ENCODE peak calls at places on chromosomes 13 and 19, in seven cellular contexts. S is epithelial cell of esophagus, P is ovary, V is Panc1, G is brain microvascular endothelial cell, C is K562, N is PC-3. M is an unnamed sample.
A peak's percentile ranks its signal among the peaks of the same experiment; 100 is the strongest.

GRCh38 chr19:9115307-9115813 is at the start of gene OR7G1:
- DNase-seq in S (no peak), P (no peak), V (no peak), G (no peak), C (no peak), N (no peak), M (no peak)

GRCh38 chr13:49760555-49760954 is 31.9 kb downstream of the KPNA3 start:
- DNase-seq in S (no peak), P (no peak), V (no peak), G (no peak), C (no peak), N (no peak), M (no peak)

GRCh38 chr19:44643605-44644390 is at the start of gene PVR:
- DNase-seq in S (peak; percentile 77), P (peak; percentile 76), V (peak; percentile 25), G (peak; percentile 61), C (peak; percentile 73), N (peak; percentile 77), M (peak; percentile 75)

GRCh38 chr13:75512253-75512652 is 25.4 kb downstream of the COMMD6 start:
- DNase-seq in S (no peak), P (no peak), V (no peak), G (no peak), C (no peak), N (no peak), M (no peak)

GRCh38 chr13:114071991-114072390 is 60.4 kb downstream of the RASA3 start:
- DNase-seq in S (no peak), P (no peak), V (no peak), G (no peak), C (no peak), N (no peak), M (no peak)

GRCh38 chr19:29504454-29504853 is 21.3 kb upstream of the VSTM2B start:
- DNase-seq in S (no peak), P (no peak), V (no peak), G (no peak), C (no peak), N (no peak), M (no peak)

GRCh38 chr19:10293637-10294367 is 4.0 kb downstream of the ICAM5 start:
- DNase-seq in S (no peak), P (no peak), V (no peak), G (no peak), C (peak; percentile 4), N (no peak), M (no peak)

GRCh38 chr13:100089633-100090032 is 740 bp downstream of the PCCA start:
- DNase-seq in S (peak; percentile 43), P (no peak), V (no peak), G (no peak), C (no peak), N (peak; percentile 38), M (peak; percentile 29)

GRCh38 chr19:54158812-54159351 is 639 bp downstream of the LENG1 start:
- DNase-seq in S (no peak), P (no peak), V (no peak), G (no peak), C (no peak), N (peak; percentile 36), M (peak; percentile 38)

GRCh38 chr13:39144941-39145533 is 106.8 kb downstream of the NHLRC3 start:
- DNase-seq in S (peak; percentile 76), P (peak; percentile 63), V (peak; percentile 24), G (peak; percentile 53), C (peak; percentile 13), N (peak; percentile 65), M (peak; percentile 84)

GRCh38 chr13:98706446-98707110 is 45.9 kb downstream of the SLC15A1 start:
- DNase-seq in S (peak; percentile 4), P (no peak), V (no peak), G (peak; percentile 61), C (no peak), N (peak; percentile 26), M (no peak)

GRCh38 chr19:29757551-29757950 is 42.5 kb upstream of the C19orf12 start:
- DNase-seq in S (no peak), P (no peak), V (no peak), G (no peak), C (no peak), N (no peak), M (no peak)

GRCh38 chr13:32849369-32849768 is 166.9 kb upstream of the KL start:
- DNase-seq in S (no peak), P (no peak), V (no peak), G (no peak), C (no peak), N (no peak), M (no peak)

GRCh38 chr13:32852568-32852967 is 163.7 kb upstream of the KL start:
- DNase-seq in S (no peak), P (no peak), V (no peak), G (no peak), C (no peak), N (peak; percentile 33), M (no peak)

GRCh38 chr13:32846556-32846955 is 169.7 kb upstream of the KL start:
- DNase-seq in S (no peak), P (no peak), V (no peak), G (no peak), C (no peak), N (no peak), M (no peak)

GRCh38 chr13:32851083-32852064 is 164.8 kb upstream of the KL start:
- DNase-seq in S (no peak), P (no peak), V (no peak), G (peak; percentile 27), C (no peak), N (no peak), M (no peak)

DNA sequence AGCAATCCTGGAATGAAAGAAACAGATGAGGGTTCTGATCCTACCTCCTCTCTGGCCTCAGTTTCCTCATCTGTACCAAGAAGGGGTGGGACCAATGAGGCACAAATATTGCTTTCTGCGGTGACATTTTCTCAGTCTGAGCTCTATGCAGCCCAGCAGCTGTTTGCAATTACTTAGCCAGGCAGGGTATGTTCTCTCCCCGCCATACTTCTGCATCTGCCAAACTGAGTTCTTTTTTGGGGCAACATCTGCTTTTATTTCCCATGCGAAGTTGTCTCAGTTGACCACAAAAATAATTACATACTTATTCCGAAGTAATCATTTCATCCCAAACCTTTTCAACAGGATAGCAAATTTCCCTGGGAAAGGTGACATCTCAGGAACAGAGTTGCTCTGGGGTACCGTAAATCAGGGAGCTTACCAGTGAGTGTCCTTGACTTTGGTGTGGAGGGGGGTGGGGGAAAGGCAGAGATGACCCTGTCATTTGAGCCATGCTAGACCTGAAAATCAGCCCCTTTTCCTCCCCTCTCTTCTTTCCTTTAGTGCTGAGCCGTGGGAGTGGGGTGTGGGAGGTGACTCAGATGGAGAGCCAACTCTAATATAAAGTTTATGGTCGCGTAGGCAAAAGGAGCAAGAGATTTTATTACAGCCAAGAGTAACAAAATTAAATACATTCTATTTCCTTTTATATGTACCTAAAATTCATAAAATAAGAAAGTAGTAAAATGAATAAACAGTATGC is 165.7 kb upstream of the KL start:
- DNase-seq in S (no peak), P (no peak), V (no peak), G (no peak), C (no peak), N (no peak), M (no peak)
- TF ChIP-seq CTCF in S (no peak), P (no peak), V (no peak), G (no peak), C (no peak), N (no peak), M (no peak)

GRCh38 chr19:37989855-37990254 is 82.8 kb downstream of the SIPA1L3 start:
- DNase-seq in S (no peak), P (no peak), V (no peak), G (no peak), C (no peak), N (peak; percentile 24), M (peak; percentile 8)
- H3K4me3 ChIP-seq in S (no peak overlapping the region), P (no peak overlapping the region), V (no peak overlapping the region), G (no peak overlapping the region), C (no peak overlapping the region), N (no peak overlapping the region), M (no peak overlapping the region)

DNA sequence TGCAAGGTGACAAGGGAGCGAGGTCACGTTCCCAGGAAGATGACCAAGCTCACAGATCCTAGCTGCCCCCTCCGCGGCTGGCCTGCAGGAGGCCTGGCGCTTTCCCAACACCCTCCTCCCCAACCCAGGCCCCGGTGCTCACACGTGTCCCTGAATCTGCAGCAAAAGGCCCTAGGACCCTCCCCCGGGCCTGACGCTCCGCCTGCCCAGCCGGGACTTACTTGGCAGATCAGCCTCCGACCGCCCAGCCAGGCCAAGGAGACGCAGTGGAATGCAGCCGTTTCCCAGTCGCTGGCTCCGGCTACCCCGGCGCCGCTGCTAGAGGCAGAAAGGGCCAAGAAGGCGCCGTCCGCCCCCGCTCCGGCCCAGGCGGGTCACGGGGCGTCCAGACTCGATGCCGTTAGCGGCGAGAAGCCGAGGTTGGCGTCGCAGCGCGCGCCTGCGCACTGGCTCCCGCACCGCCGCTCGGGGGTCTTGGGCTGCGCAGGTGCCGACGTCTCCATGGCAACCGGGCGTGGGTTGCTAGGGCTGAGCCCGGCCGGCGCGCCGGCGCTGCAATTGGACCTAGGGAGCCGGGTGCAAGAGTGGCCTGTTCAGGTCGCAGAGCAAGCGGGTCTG is at the start of gene PNMA8A:
- DNase-seq in S (no peak), P (peak; percentile 87), V (no peak), G (peak; percentile 63), C (peak; percentile 92), N (no peak), M (peak; percentile 94)
- TF ChIP-seq CTCF in S (no peak), P (no peak), V (no peak), G (peak; percentile 43), C (no peak), N (no peak), M (no peak)

GRCh38 chr13:37486171-37486661 is 112.4 kb downstream of the POSTN start:
- DNase-seq in S (no peak), P (no peak), V (no peak), G (no peak), C (no peak), N (no peak), M (peak; percentile 43)
- H3K4me3 ChIP-seq in S (no peak overlapping the region), P (no peak overlapping the region), V (no peak overlapping the region), G (no peak overlapping the region), C (no peak overlapping the region), N (no peak overlapping the region), M (no peak overlapping the region)

DNA sequence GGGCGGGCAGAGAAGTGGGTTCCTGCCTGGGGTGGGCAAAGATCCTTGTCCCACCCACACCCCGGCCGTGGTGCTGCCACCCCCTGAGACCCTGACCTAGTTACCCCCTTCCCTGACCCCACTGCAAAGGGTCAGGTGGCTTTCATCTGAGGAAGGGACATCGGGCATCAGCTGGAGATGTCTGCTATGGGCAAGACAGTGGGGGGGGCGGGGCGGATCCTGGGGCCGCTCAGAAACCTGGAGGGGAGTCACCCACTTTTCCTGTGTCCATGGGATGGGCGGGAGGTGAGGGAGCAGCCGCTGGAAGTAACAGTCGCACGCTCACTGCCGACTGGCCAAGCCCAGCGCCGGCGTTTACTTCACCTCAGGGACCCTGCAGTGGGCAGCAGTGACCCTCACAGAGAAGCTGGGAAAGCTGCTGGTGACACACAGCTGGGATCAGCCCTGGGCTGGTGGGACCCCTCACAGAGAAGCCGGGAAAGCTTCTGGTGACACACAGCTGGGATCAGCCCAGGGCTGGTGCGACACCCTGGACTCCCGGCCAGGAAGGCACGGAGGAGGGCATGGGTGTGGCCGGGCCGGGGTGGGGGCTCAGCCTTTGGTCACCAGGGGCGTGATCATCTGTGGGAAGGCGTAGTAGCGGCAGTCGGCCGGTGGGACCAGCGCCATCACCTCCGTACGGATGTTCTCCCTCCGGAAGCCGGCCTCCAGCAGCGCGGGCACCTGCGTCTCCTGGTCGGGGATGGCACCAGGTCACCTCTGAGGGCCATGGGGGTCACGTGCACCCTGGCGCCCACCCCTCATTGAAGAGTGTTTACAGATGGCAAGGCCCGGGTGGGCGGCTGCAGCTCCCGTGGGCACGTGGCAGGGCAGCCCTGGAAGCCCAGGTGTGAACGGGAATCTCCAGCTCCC is 4.3 kb downstream of the GAMT start:
- DNase-seq in S (no peak), P (no peak), V (no peak), G (no peak), C (no peak), N (no peak), M (no peak)
- TF ChIP-seq CTCF in S (no peak), P (no peak), V (no peak), G (no peak), C (no peak), N (no peak), M (no peak)

M was measured in cardiac fibroblast.